ENCODE peak calls at places on chromosomes 13 and 19, in nine cellular contexts. J, I, M, D, G, B, C, N and Z are unnamed samples.

GRCh38 chr13:51885651-51886050 is 23.9 kb downstream of the CCDC70 start:
- DNase-seq in J (no peak), I (no peak), M (no peak), D (no peak), G (no peak), B (no peak), C (no peak), N (no peak), Z (no peak)

GRCh38 chr13:21898461-21898860 is 227.6 kb downstream of the FGF9 start:
- DNase-seq in J (no peak), I (no peak), M (no peak), D (no peak), G (no peak), B (no peak), C (no peak), N (no peak), Z (no peak)

GRCh38 chr19:14475251-14476073 is at the start of gene PTGER1:
- DNase-seq in J (no peak), I (no peak), M (no peak), D (no peak), G (peak), B (no peak), C (peak), N (no peak), Z (no peak)

GRCh38 chr13:39501711-39502324 is 101.2 kb downstream of the LHFPL6 start:
- DNase-seq in J (no peak), I (peak), M (no peak), D (no peak), G (no peak), B (no peak), C (peak), N (no peak), Z (peak)

GRCh38 chr19:18119243-18120105 is 21.9 kb downstream of the MAST3 start:
- DNase-seq in J (peak), I (no peak), M (no peak), D (peak), G (no peak), B (no peak), C (no peak), N (no peak), Z (peak)

GRCh38 chr19:8468761-8469458 is 24.1 kb downstream of the HNRNPM start:
- DNase-seq in J (no peak), I (no peak), M (no peak), D (no peak), G (no peak), B (no peak), C (no peak), N (no peak), Z (no peak)

GRCh38 chr13:69199664-69200063 is 908.0 kb upstream of the ATXN8OS start:
- DNase-seq in J (no peak), I (no peak), M (no peak), D (no peak), G (no peak), B (no peak), C (no peak), N (no peak), Z (no peak)

GRCh38 chr13:35179494-35179893 is 237.4 kb downstream of the NBEA start:
- DNase-seq in J (no peak), I (no peak), M (no peak), D (no peak), G (no peak), B (no peak), C (no peak), N (no peak), Z (no peak)

GRCh38 chr19:5138606-5139594 is 170.0 kb downstream of the KDM4B start:
- DNase-seq in J (no peak), I (peak), M (no peak), D (peak), G (no peak), B (no peak), C (peak), N (no peak), Z (peak)

GRCh38 chr13:51501592-51502205 is 48.9 kb upstream of the INTS6 start:
- DNase-seq in J (no peak), I (no peak), M (no peak), D (no peak), G (no peak), B (no peak), C (no peak), N (no peak), Z (no peak)

GRCh38 chr19:49165865-49166301 is 8.3 kb downstream of the TRPM4 start:
- DNase-seq in J (no peak), I (no peak), M (no peak), D (no peak), G (no peak), B (no peak), C (no peak), N (no peak), Z (peak)

GRCh38 chr19:32676186-32676894 is 692 bp downstream of the RGS9BP start:
- DNase-seq in J (no peak), I (no peak), M (no peak), D (peak), G (peak), B (no peak), C (peak), N (no peak), Z (peak)

GRCh38 chr19:38061294-38061693 is 154.3 kb downstream of the SIPA1L3 start:
- DNase-seq in J (no peak), I (no peak), M (no peak), D (no peak), G (no peak), B (no peak), C (no peak), N (no peak), Z (no peak)

GRCh38 chr19:6793973-6794372 is 21.5 kb downstream of the VAV1 start:
- DNase-seq in J (no peak), I (no peak), M (no peak), D (no peak), G (no peak), B (no peak), C (no peak), N (no peak), Z (no peak)

GRCh38 chr13:28220166-28220565 is 81.8 kb downstream of the PAN3 start:
- DNase-seq in J (no peak), I (no peak), M (no peak), D (no peak), G (no peak), B (no peak), C (no peak), N (no peak), Z (no peak)

GRCh38 chr13:68481130-68481529 is 1251.0 kb upstream of the PCDH9 start:
- DNase-seq in J (no peak), I (no peak), M (no peak), D (no peak), G (no peak), B (no peak), C (no peak), N (no peak), Z (no peak)

GRCh38 chr13:112894673-112895481 is 74.1 kb upstream of the MCF2L start:
- DNase-seq in J (no peak), I (no peak), M (no peak), D (no peak), G (no peak), B (no peak), C (peak), N (no peak), Z (peak)

GRCh38 chr19:16927883-16928282 is 39.1 kb downstream of the F2RL3 start:
- DNase-seq in J (no peak), I (no peak), M (no peak), D (no peak), G (no peak), B (no peak), C (no peak), N (no peak), Z (no peak)

GRCh38 chr13:31914843-31915242 is 116.7 kb upstream of the FRY start:
- DNase-seq in J (no peak), I (no peak), M (no peak), D (no peak), G (no peak), B (no peak), C (no peak), N (no peak), Z (no peak)

GRCh38 chr19:53530622-53531021 is 7.3 kb upstream of the ZNF331 start:
- DNase-seq in J (no peak), I (no peak), M (no peak), D (no peak), G (no peak), B (no peak), C (no peak), N (no peak), Z (no peak)

GRCh38 chr13:65540064-65540635 is 1690.0 kb downstream of the PCDH9 start:
- DNase-seq in J (no peak), I (no peak), M (no peak), D (no peak), G (no peak), B (no peak), C (no peak), N (no peak), Z (no peak)

GRCh38 chr13:41001695-41002094 is 17.4 kb downstream of the ELF1 start:
- DNase-seq in J (no peak), I (no peak), M (no peak), D (no peak), G (no peak), B (no peak), C (no peak), N (no peak), Z (no peak)

GRCh38 chr19:18416778-18417249 is 2.4 kb upstream of the SSBP4 start:
- DNase-seq in J (peak), I (peak), M (peak), D (peak), G (peak), B (peak), C (peak), N (peak), Z (peak)

GRCh38 chr13:111874981-111875380 is 192.0 kb upstream of the SOX1 start:
- DNase-seq in J (no peak), I (no peak), M (no peak), D (no peak), G (no peak), B (peak), C (no peak), N (no peak), Z (no peak)

GRCh38 chr19:34480971-34481821 is at the start of gene WTIP:
- DNase-seq in J (no peak), I (peak), M (no peak), D (no peak), G (no peak), B (peak), C (peak), N (peak), Z (peak)

GRCh38 chr19:39296906-39297305 is 699 bp downstream of the IFNL1 start:
- DNase-seq in J (no peak), I (no peak), M (no peak), D (no peak), G (no peak), B (peak), C (no peak), N (no peak), Z (no peak)

GRCh38 chr19:45677351-45678230 is 9.6 kb downstream of the GIPR start:
- DNase-seq in J (peak), I (peak), M (no peak), D (peak), G (no peak), B (peak), C (peak), N (peak), Z (peak)

GRCh38 chr13:28558126-28558525 is 63.2 kb upstream of the FLT1 start:
- DNase-seq in J (no peak), I (no peak), M (no peak), D (no peak), G (no peak), B (no peak), C (no peak), N (no peak), Z (no peak)

GRCh38 chr19:56699552-56699951 is 28.0 kb upstream of the ZNF835 start:
- DNase-seq in J (no peak), I (no peak), M (no peak), D (no peak), G (no peak), B (no peak), C (no peak), N (no peak), Z (no peak)

GRCh38 chr19:53664760-53665159 is 33.0 kb downstream of the DPRX start:
- DNase-seq in J (no peak), I (no peak), M (no peak), D (no peak), G (no peak), B (no peak), C (no peak), N (no peak), Z (no peak)